ENCODE peak calls at places on chromosomes 3 and 15, in seven cellular contexts. One of them, this sample, is unnamed.

GRCh38 chr3:172522871-172523818 is at the start of gene TNFSF10:
- DNase-seq in GM23248: peak
- DNase-seq in cardiac muscle cell: no peak
- DNase-seq in stimulated activated naive B cell treated with anti-CD40 and anti-IgM and Interleukin-4, amounts not matched to agents 10 μg/mL and 1 μg/mL and 100 μg/mL, for 72 hours: peak
- DNase-seq in activated gamma-delta T cell treated with anti-CD3 and anti-CD28 coated beads, Interleukin-2, amount 50 U/mL, for 16 hours: peak
- DNase-seq in neural crest cell: peak
- DNase-seq in foreskin fibroblast: peak
- DNase-seq in this sample: peak

GRCh38 chr15:82108489-82109078 is 62.8 kb upstream of the MEX3B start:
- DNase-seq in GM23248: peak
- DNase-seq in foreskin fibroblast: peak
- DNase-seq in activated gamma-delta T cell treated with anti-CD3 and anti-CD28 coated beads, Interleukin-2, amount 50 U/mL, for 16 hours: peak
- DNase-seq in cardiac muscle cell: peak
- DNase-seq in stimulated activated naive B cell treated with anti-CD40 and anti-IgM and Interleukin-4, amounts not matched to agents 10 μg/mL and 1 μg/mL and 100 μg/mL, for 72 hours: peak
- DNase-seq in neural crest cell: peak
- DNase-seq in this sample: peak

GRCh38 chr3:160756907-160757623 is 1.0 kb downstream of the PPM1L start:
- DNase-seq in neural crest cell: peak
- DNase-seq in GM23248: no peak
- DNase-seq in foreskin fibroblast: peak
- DNase-seq in cardiac muscle cell: no peak
- DNase-seq in stimulated activated naive B cell treated with anti-CD40 and anti-IgM and Interleukin-4, amounts not matched to agents 10 μg/mL and 1 μg/mL and 100 μg/mL, for 72 hours: no peak
- DNase-seq in activated gamma-delta T cell treated with anti-CD3 and anti-CD28 coated beads, Interleukin-2, amount 50 U/mL, for 16 hours: no peak
- DNase-seq in this sample: peak

GRCh38 chr15:101288905-101289513 is 6.0 kb downstream of the SNRPA1 start:
- DNase-seq in cardiac muscle cell: peak
- DNase-seq in activated gamma-delta T cell treated with anti-CD3 and anti-CD28 coated beads, Interleukin-2, amount 50 U/mL, for 16 hours: no peak
- DNase-seq in GM23248: peak
- DNase-seq in neural crest cell: no peak
- DNase-seq in stimulated activated naive B cell treated with anti-CD40 and anti-IgM and Interleukin-4, amounts not matched to agents 10 μg/mL and 1 μg/mL and 100 μg/mL, for 72 hours: no peak
- DNase-seq in foreskin fibroblast: peak
- DNase-seq in this sample: peak

GRCh38 chr15:63065262-63066234 is 23.0 kb downstream of the TPM1 start:
- DNase-seq in neural crest cell: no peak
- DNase-seq in foreskin fibroblast: no peak
- DNase-seq in GM23248: peak
- DNase-seq in cardiac muscle cell: no peak
- DNase-seq in stimulated activated naive B cell treated with anti-CD40 and anti-IgM and Interleukin-4, amounts not matched to agents 10 μg/mL and 1 μg/mL and 100 μg/mL, for 72 hours: no peak
- DNase-seq in activated gamma-delta T cell treated with anti-CD3 and anti-CD28 coated beads, Interleukin-2, amount 50 U/mL, for 16 hours: no peak
- DNase-seq in this sample: no peak

GRCh38 chr15:27757050-27757449 is 342.1 kb downstream of the OCA2 start:
- DNase-seq in cardiac muscle cell: no peak
- DNase-seq in stimulated activated naive B cell treated with anti-CD40 and anti-IgM and Interleukin-4, amounts not matched to agents 10 μg/mL and 1 μg/mL and 100 μg/mL, for 72 hours: no peak
- DNase-seq in neural crest cell: no peak
- DNase-seq in activated gamma-delta T cell treated with anti-CD3 and anti-CD28 coated beads, Interleukin-2, amount 50 U/mL, for 16 hours: no peak
- DNase-seq in GM23248: no peak
- DNase-seq in foreskin fibroblast: no peak
- DNase-seq in this sample: no peak

GRCh38 chr15:73593278-73594074 is 39.7 kb downstream of the NPTN start:
- DNase-seq in cardiac muscle cell: peak
- DNase-seq in GM23248: no peak
- DNase-seq in neural crest cell: no peak
- DNase-seq in stimulated activated naive B cell treated with anti-CD40 and anti-IgM and Interleukin-4, amounts not matched to agents 10 μg/mL and 1 μg/mL and 100 μg/mL, for 72 hours: no peak
- DNase-seq in activated gamma-delta T cell treated with anti-CD3 and anti-CD28 coated beads, Interleukin-2, amount 50 U/mL, for 16 hours: no peak
- DNase-seq in foreskin fibroblast: no peak
- DNase-seq in this sample: peak

GRCh38 chr15:99956022-99956775 is 223.0 kb upstream of the LYSMD4 start:
- DNase-seq in foreskin fibroblast: no peak
- DNase-seq in neural crest cell: no peak
- DNase-seq in stimulated activated naive B cell treated with anti-CD40 and anti-IgM and Interleukin-4, amounts not matched to agents 10 μg/mL and 1 μg/mL and 100 μg/mL, for 72 hours: no peak
- DNase-seq in cardiac muscle cell: no peak
- DNase-seq in activated gamma-delta T cell treated with anti-CD3 and anti-CD28 coated beads, Interleukin-2, amount 50 U/mL, for 16 hours: no peak
- DNase-seq in GM23248: no peak
- DNase-seq in this sample: peak

GRCh38 chr15:91348812-91349500 is 248.9 kb downstream of the SV2B start:
- DNase-seq in GM23248: peak
- DNase-seq in stimulated activated naive B cell treated with anti-CD40 and anti-IgM and Interleukin-4, amounts not matched to agents 10 μg/mL and 1 μg/mL and 100 μg/mL, for 72 hours: no peak
- DNase-seq in neural crest cell: no peak
- DNase-seq in activated gamma-delta T cell treated with anti-CD3 and anti-CD28 coated beads, Interleukin-2, amount 50 U/mL, for 16 hours: no peak
- DNase-seq in cardiac muscle cell: no peak
- DNase-seq in foreskin fibroblast: no peak
- DNase-seq in this sample: no peak

GRCh38 chr15:74264081-74264501 is 28.0 kb downstream of the CCDC33 start:
- DNase-seq in foreskin fibroblast: no peak
- DNase-seq in stimulated activated naive B cell treated with anti-CD40 and anti-IgM and Interleukin-4, amounts not matched to agents 10 μg/mL and 1 μg/mL and 100 μg/mL, for 72 hours: no peak
- DNase-seq in cardiac muscle cell: no peak
- DNase-seq in GM23248: no peak
- DNase-seq in neural crest cell: peak
- DNase-seq in activated gamma-delta T cell treated with anti-CD3 and anti-CD28 coated beads, Interleukin-2, amount 50 U/mL, for 16 hours: no peak
- DNase-seq in this sample: no peak

GRCh38 chr3:67090472-67090871 is 92.4 kb downstream of the KBTBD8 start:
- DNase-seq in stimulated activated naive B cell treated with anti-CD40 and anti-IgM and Interleukin-4, amounts not matched to agents 10 μg/mL and 1 μg/mL and 100 μg/mL, for 72 hours: no peak
- DNase-seq in activated gamma-delta T cell treated with anti-CD3 and anti-CD28 coated beads, Interleukin-2, amount 50 U/mL, for 16 hours: no peak
- DNase-seq in GM23248: peak
- DNase-seq in cardiac muscle cell: peak
- DNase-seq in neural crest cell: no peak
- DNase-seq in foreskin fibroblast: peak
- DNase-seq in this sample: no peak

GRCh38 chr3:57731311-57731710 is 24.8 kb upstream of the SLMAP start:
- DNase-seq in neural crest cell: no peak
- DNase-seq in foreskin fibroblast: no peak
- DNase-seq in stimulated activated naive B cell treated with anti-CD40 and anti-IgM and Interleukin-4, amounts not matched to agents 10 μg/mL and 1 μg/mL and 100 μg/mL, for 72 hours: no peak
- DNase-seq in activated gamma-delta T cell treated with anti-CD3 and anti-CD28 coated beads, Interleukin-2, amount 50 U/mL, for 16 hours: no peak
- DNase-seq in cardiac muscle cell: no peak
- DNase-seq in GM23248: peak
- DNase-seq in this sample: no peak

GRCh38 chr15:28281876-28282275 is 40.1 kb downstream of the HERC2 start:
- DNase-seq in neural crest cell: no peak
- DNase-seq in GM23248: no peak
- DNase-seq in stimulated activated naive B cell treated with anti-CD40 and anti-IgM and Interleukin-4, amounts not matched to agents 10 μg/mL and 1 μg/mL and 100 μg/mL, for 72 hours: no peak
- DNase-seq in foreskin fibroblast: no peak
- DNase-seq in activated gamma-delta T cell treated with anti-CD3 and anti-CD28 coated beads, Interleukin-2, amount 50 U/mL, for 16 hours: no peak
- DNase-seq in cardiac muscle cell: no peak
- DNase-seq in this sample: no peak

GRCh38 chr15:58527573-58528196 is 95.9 kb downstream of the LIPC start:
- DNase-seq in activated gamma-delta T cell treated with anti-CD3 and anti-CD28 coated beads, Interleukin-2, amount 50 U/mL, for 16 hours: no peak
- DNase-seq in GM23248: no peak
- DNase-seq in stimulated activated naive B cell treated with anti-CD40 and anti-IgM and Interleukin-4, amounts not matched to agents 10 μg/mL and 1 μg/mL and 100 μg/mL, for 72 hours: no peak
- DNase-seq in foreskin fibroblast: no peak
- DNase-seq in neural crest cell: no peak
- DNase-seq in cardiac muscle cell: no peak
- DNase-seq in this sample: no peak

GRCh38 chr3:185737020-185737419 is 87.8 kb downstream of the IGF2BP2 start:
- DNase-seq in cardiac muscle cell: peak
- DNase-seq in neural crest cell: no peak
- DNase-seq in activated gamma-delta T cell treated with anti-CD3 and anti-CD28 coated beads, Interleukin-2, amount 50 U/mL, for 16 hours: no peak
- DNase-seq in foreskin fibroblast: peak
- DNase-seq in GM23248: peak
- DNase-seq in stimulated activated naive B cell treated with anti-CD40 and anti-IgM and Interleukin-4, amounts not matched to agents 10 μg/mL and 1 μg/mL and 100 μg/mL, for 72 hours: no peak
- DNase-seq in this sample: no peak

GRCh38 chr3:155853214-155854146 is 747 bp downstream of the SLC33A1 start:
- DNase-seq in GM23248: peak
- DNase-seq in neural crest cell: peak
- DNase-seq in cardiac muscle cell: peak
- DNase-seq in stimulated activated naive B cell treated with anti-CD40 and anti-IgM and Interleukin-4, amounts not matched to agents 10 μg/mL and 1 μg/mL and 100 μg/mL, for 72 hours: peak
- DNase-seq in activated gamma-delta T cell treated with anti-CD3 and anti-CD28 coated beads, Interleukin-2, amount 50 U/mL, for 16 hours: peak
- DNase-seq in foreskin fibroblast: peak
- DNase-seq in this sample: peak

GRCh38 chr3:38376098-38376816 is 29.7 kb downstream of the XYLB start:
- DNase-seq in stimulated activated naive B cell treated with anti-CD40 and anti-IgM and Interleukin-4, amounts not matched to agents 10 μg/mL and 1 μg/mL and 100 μg/mL, for 72 hours: no peak
- DNase-seq in neural crest cell: no peak
- DNase-seq in cardiac muscle cell: no peak
- DNase-seq in foreskin fibroblast: no peak
- DNase-seq in GM23248: no peak
- DNase-seq in activated gamma-delta T cell treated with anti-CD3 and anti-CD28 coated beads, Interleukin-2, amount 50 U/mL, for 16 hours: no peak
- DNase-seq in this sample: no peak

GRCh38 chr15:92807971-92808571 is 92.1 kb upstream of the CHD2 start:
- DNase-seq in cardiac muscle cell: peak
- DNase-seq in stimulated activated naive B cell treated with anti-CD40 and anti-IgM and Interleukin-4, amounts not matched to agents 10 μg/mL and 1 μg/mL and 100 μg/mL, for 72 hours: no peak
- DNase-seq in GM23248: peak
- DNase-seq in activated gamma-delta T cell treated with anti-CD3 and anti-CD28 coated beads, Interleukin-2, amount 50 U/mL, for 16 hours: no peak
- DNase-seq in foreskin fibroblast: no peak
- DNase-seq in neural crest cell: no peak
- DNase-seq in this sample: peak

GRCh38 chr3:29486087-29486486 is 205.2 kb downstream of the RBMS3 start:
- DNase-seq in stimulated activated naive B cell treated with anti-CD40 and anti-IgM and Interleukin-4, amounts not matched to agents 10 μg/mL and 1 μg/mL and 100 μg/mL, for 72 hours: no peak
- DNase-seq in cardiac muscle cell: peak
- DNase-seq in neural crest cell: no peak
- DNase-seq in foreskin fibroblast: peak
- DNase-seq in activated gamma-delta T cell treated with anti-CD3 and anti-CD28 coated beads, Interleukin-2, amount 50 U/mL, for 16 hours: no peak
- DNase-seq in GM23248: peak
- DNase-seq in this sample: no peak

GRCh38 chr3:150761831-150762661 is 923 bp downstream of the SIAH2 start:
- DNase-seq in foreskin fibroblast: peak
- DNase-seq in neural crest cell: peak
- DNase-seq in cardiac muscle cell: peak
- DNase-seq in GM23248: peak
- DNase-seq in stimulated activated naive B cell treated with anti-CD40 and anti-IgM and Interleukin-4, amounts not matched to agents 10 μg/mL and 1 μg/mL and 100 μg/mL, for 72 hours: no peak
- DNase-seq in activated gamma-delta T cell treated with anti-CD3 and anti-CD28 coated beads, Interleukin-2, amount 50 U/mL, for 16 hours: no peak
- DNase-seq in this sample: peak

GRCh38 chr3:190446492-190447301 is 3.0 kb downstream of the TMEM207 start:
- DNase-seq in foreskin fibroblast: no peak
- DNase-seq in activated gamma-delta T cell treated with anti-CD3 and anti-CD28 coated beads, Interleukin-2, amount 50 U/mL, for 16 hours: no peak
- DNase-seq in cardiac muscle cell: no peak
- DNase-seq in stimulated activated naive B cell treated with anti-CD40 and anti-IgM and Interleukin-4, amounts not matched to agents 10 μg/mL and 1 μg/mL and 100 μg/mL, for 72 hours: no peak
- DNase-seq in GM23248: no peak
- DNase-seq in neural crest cell: no peak
- DNase-seq in this sample: no peak

GRCh38 chr15:44319385-44319784 is 30.9 kb downstream of the GOLM2 start:
- DNase-seq in stimulated activated naive B cell treated with anti-CD40 and anti-IgM and Interleukin-4, amounts not matched to agents 10 μg/mL and 1 μg/mL and 100 μg/mL, for 72 hours: no peak
- DNase-seq in foreskin fibroblast: no peak
- DNase-seq in activated gamma-delta T cell treated with anti-CD3 and anti-CD28 coated beads, Interleukin-2, amount 50 U/mL, for 16 hours: no peak
- DNase-seq in GM23248: no peak
- DNase-seq in neural crest cell: no peak
- DNase-seq in cardiac muscle cell: no peak
- DNase-seq in this sample: no peak

GRCh38 chr3:73874596-73874995 is 249.9 kb upstream of the PDZRN3 start:
- DNase-seq in foreskin fibroblast: no peak
- DNase-seq in GM23248: no peak
- DNase-seq in activated gamma-delta T cell treated with anti-CD3 and anti-CD28 coated beads, Interleukin-2, amount 50 U/mL, for 16 hours: no peak
- DNase-seq in neural crest cell: no peak
- DNase-seq in cardiac muscle cell: no peak
- DNase-seq in stimulated activated naive B cell treated with anti-CD40 and anti-IgM and Interleukin-4, amounts not matched to agents 10 μg/mL and 1 μg/mL and 100 μg/mL, for 72 hours: no peak
- DNase-seq in this sample: no peak

GRCh38 chr3:9098716-9099675 is 135.7 kb upstream of the RAD18 start:
- DNase-seq in cardiac muscle cell: no peak
- DNase-seq in stimulated activated naive B cell treated with anti-CD40 and anti-IgM and Interleukin-4, amounts not matched to agents 10 μg/mL and 1 μg/mL and 100 μg/mL, for 72 hours: no peak
- DNase-seq in neural crest cell: no peak
- DNase-seq in activated gamma-delta T cell treated with anti-CD3 and anti-CD28 coated beads, Interleukin-2, amount 50 U/mL, for 16 hours: no peak
- DNase-seq in GM23248: no peak
- DNase-seq in foreskin fibroblast: no peak
- DNase-seq in this sample: no peak

GRCh38 chr15:47968593-47968992 is 152.2 kb upstream of the SLC24A5 start:
- DNase-seq in foreskin fibroblast: no peak
- DNase-seq in activated gamma-delta T cell treated with anti-CD3 and anti-CD28 coated beads, Interleukin-2, amount 50 U/mL, for 16 hours: no peak
- DNase-seq in neural crest cell: no peak
- DNase-seq in GM23248: no peak
- DNase-seq in stimulated activated naive B cell treated with anti-CD40 and anti-IgM and Interleukin-4, amounts not matched to agents 10 μg/mL and 1 μg/mL and 100 μg/mL, for 72 hours: no peak
- DNase-seq in cardiac muscle cell: no peak
- DNase-seq in this sample: no peak

GRCh38 chr3:115325539-115325938 is 178.5 kb upstream of the ZBTB20 start:
- DNase-seq in cardiac muscle cell: peak
- DNase-seq in stimulated activated naive B cell treated with anti-CD40 and anti-IgM and Interleukin-4, amounts not matched to agents 10 μg/mL and 1 μg/mL and 100 μg/mL, for 72 hours: no peak
- DNase-seq in neural crest cell: peak
- DNase-seq in GM23248: peak
- DNase-seq in activated gamma-delta T cell treated with anti-CD3 and anti-CD28 coated beads, Interleukin-2, amount 50 U/mL, for 16 hours: no peak
- DNase-seq in foreskin fibroblast: peak
- DNase-seq in this sample: peak

GRCh38 chr3:29373016-29373690 is 92.3 kb downstream of the RBMS3 start:
- DNase-seq in foreskin fibroblast: peak
- DNase-seq in cardiac muscle cell: peak
- DNase-seq in neural crest cell: no peak
- DNase-seq in activated gamma-delta T cell treated with anti-CD3 and anti-CD28 coated beads, Interleukin-2, amount 50 U/mL, for 16 hours: no peak
- DNase-seq in GM23248: peak
- DNase-seq in stimulated activated naive B cell treated with anti-CD40 and anti-IgM and Interleukin-4, amounts not matched to agents 10 μg/mL and 1 μg/mL and 100 μg/mL, for 72 hours: no peak
- DNase-seq in this sample: no peak

GRCh38 chr15:41284425-41285177 is 47.8 kb downstream of the OIP5 start:
- DNase-seq in foreskin fibroblast: peak
- DNase-seq in GM23248: peak
- DNase-seq in activated gamma-delta T cell treated with anti-CD3 and anti-CD28 coated beads, Interleukin-2, amount 50 U/mL, for 16 hours: no peak
- DNase-seq in cardiac muscle cell: peak
- DNase-seq in neural crest cell: no peak
- DNase-seq in stimulated activated naive B cell treated with anti-CD40 and anti-IgM and Interleukin-4, amounts not matched to agents 10 μg/mL and 1 μg/mL and 100 μg/mL, for 72 hours: no peak
- DNase-seq in this sample: peak

GRCh38 chr3:65672876-65673815 is 365.6 kb downstream of the MAGI1 start:
- DNase-seq in neural crest cell: peak
- DNase-seq in GM23248: peak
- DNase-seq in stimulated activated naive B cell treated with anti-CD40 and anti-IgM and Interleukin-4, amounts not matched to agents 10 μg/mL and 1 μg/mL and 100 μg/mL, for 72 hours: peak
- DNase-seq in cardiac muscle cell: peak
- DNase-seq in activated gamma-delta T cell treated with anti-CD3 and anti-CD28 coated beads, Interleukin-2, amount 50 U/mL, for 16 hours: no peak
- DNase-seq in foreskin fibroblast: peak
- DNase-seq in this sample: peak

GRCh38 chr15:41891946-41892345 is 1.9 kb downstream of the SPTBN5 start:
- DNase-seq in activated gamma-delta T cell treated with anti-CD3 and anti-CD28 coated beads, Interleukin-2, amount 50 U/mL, for 16 hours: no peak
- DNase-seq in foreskin fibroblast: no peak
- DNase-seq in neural crest cell: no peak
- DNase-seq in GM23248: no peak
- DNase-seq in cardiac muscle cell: no peak
- DNase-seq in stimulated activated naive B cell treated with anti-CD40 and anti-IgM and Interleukin-4, amounts not matched to agents 10 μg/mL and 1 μg/mL and 100 μg/mL, for 72 hours: no peak
- DNase-seq in this sample: no peak

GRCh38 chr15:40525855-40526254 is 39.0 kb downstream of the CCDC32 start:
- DNase-seq in GM23248: no peak
- DNase-seq in foreskin fibroblast: no peak
- DNase-seq in stimulated activated naive B cell treated with anti-CD40 and anti-IgM and Interleukin-4, amounts not matched to agents 10 μg/mL and 1 μg/mL and 100 μg/mL, for 72 hours: no peak
- DNase-seq in cardiac muscle cell: no peak
- DNase-seq in activated gamma-delta T cell treated with anti-CD3 and anti-CD28 coated beads, Interleukin-2, amount 50 U/mL, for 16 hours: no peak
- DNase-seq in neural crest cell: no peak
- DNase-seq in this sample: no peak

GRCh38 chr15:24076090-24076784 is 389.1 kb upstream of the NDN start:
- DNase-seq in stimulated activated naive B cell treated with anti-CD40 and anti-IgM and Interleukin-4, amounts not matched to agents 10 μg/mL and 1 μg/mL and 100 μg/mL, for 72 hours: no peak
- DNase-seq in cardiac muscle cell: no peak
- DNase-seq in foreskin fibroblast: no peak
- DNase-seq in activated gamma-delta T cell treated with anti-CD3 and anti-CD28 coated beads, Interleukin-2, amount 50 U/mL, for 16 hours: no peak
- DNase-seq in neural crest cell: no peak
- DNase-seq in GM23248: no peak
- DNase-seq in this sample: no peak

GRCh38 chr3:56366641-56366984 is 101.7 kb downstream of the ERC2 start:
- DNase-seq in foreskin fibroblast: no peak
- DNase-seq in stimulated activated naive B cell treated with anti-CD40 and anti-IgM and Interleukin-4, amounts not matched to agents 10 μg/mL and 1 μg/mL and 100 μg/mL, for 72 hours: no peak
- DNase-seq in activated gamma-delta T cell treated with anti-CD3 and anti-CD28 coated beads, Interleukin-2, amount 50 U/mL, for 16 hours: no peak
- DNase-seq in cardiac muscle cell: no peak
- DNase-seq in GM23248: no peak
- DNase-seq in neural crest cell: no peak
- DNase-seq in this sample: no peak

GRCh38 chr3:176795897-176796296 is 401.4 kb downstream of the TBL1XR1 start:
- DNase-seq in activated gamma-delta T cell treated with anti-CD3 and anti-CD28 coated beads, Interleukin-2, amount 50 U/mL, for 16 hours: no peak
- DNase-seq in stimulated activated naive B cell treated with anti-CD40 and anti-IgM and Interleukin-4, amounts not matched to agents 10 μg/mL and 1 μg/mL and 100 μg/mL, for 72 hours: no peak
- DNase-seq in cardiac muscle cell: no peak
- DNase-seq in GM23248: peak
- DNase-seq in neural crest cell: no peak
- DNase-seq in foreskin fibroblast: no peak
- DNase-seq in this sample: no peak

GRCh38 chr3:114290911-114291901 is 2.6 kb upstream of the TIGIT start:
- DNase-seq in stimulated activated naive B cell treated with anti-CD40 and anti-IgM and Interleukin-4, amounts not matched to agents 10 μg/mL and 1 μg/mL and 100 μg/mL, for 72 hours: peak
- DNase-seq in GM23248: peak
- DNase-seq in neural crest cell: peak
- DNase-seq in activated gamma-delta T cell treated with anti-CD3 and anti-CD28 coated beads, Interleukin-2, amount 50 U/mL, for 16 hours: peak
- DNase-seq in cardiac muscle cell: peak
- DNase-seq in foreskin fibroblast: peak
- DNase-seq in this sample: peak

GRCh38 chr15:82098674-82099073 is 52.9 kb upstream of the MEX3B start:
- DNase-seq in GM23248: no peak
- DNase-seq in cardiac muscle cell: no peak
- DNase-seq in neural crest cell: no peak
- DNase-seq in activated gamma-delta T cell treated with anti-CD3 and anti-CD28 coated beads, Interleukin-2, amount 50 U/mL, for 16 hours: no peak
- DNase-seq in stimulated activated naive B cell treated with anti-CD40 and anti-IgM and Interleukin-4, amounts not matched to agents 10 μg/mL and 1 μg/mL and 100 μg/mL, for 72 hours: no peak
- DNase-seq in foreskin fibroblast: no peak
- DNase-seq in this sample: no peak

GRCh38 chr3:73622135-73622534 is 2.6 kb downstream of the PDZRN3 start:
- DNase-seq in foreskin fibroblast: peak
- DNase-seq in activated gamma-delta T cell treated with anti-CD3 and anti-CD28 coated beads, Interleukin-2, amount 50 U/mL, for 16 hours: no peak
- DNase-seq in stimulated activated naive B cell treated with anti-CD40 and anti-IgM and Interleukin-4, amounts not matched to agents 10 μg/mL and 1 μg/mL and 100 μg/mL, for 72 hours: no peak
- DNase-seq in GM23248: peak
- DNase-seq in neural crest cell: peak
- DNase-seq in cardiac muscle cell: peak
- DNase-seq in this sample: no peak

GRCh38 chr15:62715946-62716345 is 326.6 kb upstream of the TPM1 start:
- DNase-seq in stimulated activated naive B cell treated with anti-CD40 and anti-IgM and Interleukin-4, amounts not matched to agents 10 μg/mL and 1 μg/mL and 100 μg/mL, for 72 hours: no peak
- DNase-seq in activated gamma-delta T cell treated with anti-CD3 and anti-CD28 coated beads, Interleukin-2, amount 50 U/mL, for 16 hours: no peak
- DNase-seq in GM23248: no peak
- DNase-seq in foreskin fibroblast: no peak
- DNase-seq in neural crest cell: no peak
- DNase-seq in cardiac muscle cell: no peak
- DNase-seq in this sample: no peak